ENCODE peak calls at places on chromosomes 12 and 14, in seven cellular contexts. X is anterior cingulate cortex, A is NCI-H1092, Q is NCI-H524, B is HT1080, J is cardiac fibroblast, K is H4. H is an unnamed sample.

GRCh38 chr14:49971156-49972141 is 78.6 kb downstream of the ARF6 start:
- DNase-seq in X (no peak), A (peak; percentile 30), Q (no peak), B (no peak), J (peak; percentile 85), K (no peak), H (peak; percentile 9)

GRCh38 chr12:93441617-93442410 is at the start of gene UBE2N:
- DNase-seq in X (peak; percentile 97), A (peak; percentile 87), Q (peak; percentile 91), B (peak; percentile 95), J (peak; percentile 97), K (peak; percentile 90), H (peak; percentile 96)

GRCh38 chr14:103694572-103695026 is 20.7 kb downstream of the XRCC3 start:
- DNase-seq in X (no peak), A (no peak), Q (no peak), B (no peak), J (no peak), K (no peak), H (no peak)

GRCh38 chr12:38507839-38508238 is 191.3 kb downstream of the ALG10B start:
- DNase-seq in X (no peak), A (no peak), Q (no peak), B (no peak), J (no peak), K (no peak), H (no peak)

GRCh38 chr12:2876431-2877046 is 435 bp downstream of the FOXM1 start:
- DNase-seq in X (no peak), A (no peak), Q (no peak), B (peak; percentile 34), J (peak; percentile 25), K (no peak), H (no peak)

GRCh38 chr14:36295642-36296627 is 24.5 kb downstream of the MBIP start:
- DNase-seq in X (no peak), A (no peak), Q (no peak), B (no peak), J (peak; percentile 18), K (no peak), H (no peak)

GRCh38 chr12:32596031-32596430 is 83.1 kb upstream of the DNM1L start:
- DNase-seq in X (no peak), A (no peak), Q (no peak), B (no peak), J (no peak), K (no peak), H (no peak)

GRCh38 chr14:95359974-95360826 is 40.5 kb upstream of the CLMN start:
- DNase-seq in X (peak; percentile 71), A (no peak), Q (no peak), B (no peak), J (peak; percentile 27), K (no peak), H (no peak)

GRCh38 chr12:65779091-65779642 is 45.1 kb upstream of the HMGA2 start:
- DNase-seq in X (no peak), A (no peak), Q (no peak), B (peak; percentile 78), J (peak; percentile 73), K (peak; percentile 36), H (no peak)

GRCh38 chr12:6691473-6691872 is 2.3 kb upstream of the ZNF384 start:
- DNase-seq in X (no peak), A (no peak), Q (no peak), B (peak; percentile 57), J (peak; percentile 22), K (peak; percentile 33), H (peak; percentile 75)

GRCh38 chr12:64796205-64796845 is 28.1 kb upstream of the TBC1D30 start:
- DNase-seq in X (no peak), A (peak; percentile 64), Q (peak; percentile 73), B (peak; percentile 89), J (peak; percentile 95), K (peak; percentile 90), H (peak; percentile 88)

GRCh38 chr12:128381961-128382360 is 115.0 kb downstream of the TMEM132C start:
- DNase-seq in X (peak; percentile 9), A (peak; percentile 11), Q (no peak), B (no peak), J (no peak), K (no peak), H (no peak)

GRCh38 chr14:76812093-76812421 is 625 bp downstream of the ANGEL1 start:
- DNase-seq in X (no peak), A (no peak), Q (peak; percentile 51), B (no peak), J (no peak), K (no peak), H (no peak)

GRCh38 chr12:96986883-96987523 is 79.9 kb downstream of the NEDD1 start:
- DNase-seq in X (no peak), A (peak; percentile 52), Q (peak; percentile 36), B (peak; percentile 29), J (peak; percentile 51), K (peak; percentile 33), H (peak; percentile 39)

GRCh38 chr12:64404470-64405446 is 566 bp downstream of the XPOT start:
- DNase-seq in X (peak; percentile 50), A (no peak), Q (peak; percentile 77), B (peak; percentile 71), J (peak; percentile 88), K (peak; percentile 73), H (peak; percentile 77)

GRCh38 chr14:33657478-33657877 is 293.4 kb downstream of the EGLN3 start:
- DNase-seq in X (no peak), A (no peak), Q (no peak), B (peak; percentile 29), J (peak; percentile 35), K (no peak), H (peak; percentile 14)

GRCh38 chr12:79344855-79345840 is 345.6 kb downstream of the PAWR start:
- DNase-seq in X (no peak), A (peak; percentile 48), Q (peak; percentile 60), B (peak; percentile 44), J (peak; percentile 29), K (peak; percentile 60), H (peak; percentile 41)